ENCODE peak calls at places on chromosomes 5 and 9, in eight cellular contexts. H is neural crest cell, L is upper lobe of right lung, C is endothelial cell of umbilical vein, A is epithelial cell of esophagus, M is sigmoid colon, S is bronchial epithelial cell, Q is endothelial cell. U is an unnamed sample.

GRCh38 chr9:126343271-126343700 is 16.7 kb downstream of the MVB12B start:
- DNase-seq in H (no peak), L (no peak), C (no peak), A (no peak), M (no peak), S (no peak), Q (no peak), U (no peak)

GRCh38 chr9:38423939-38424843 is at the start of gene IGFBPL1:
- DNase-seq in H (peak), L (peak), C (peak), A (peak), M (no peak), S (no peak), Q (peak), U (no peak)

GRCh38 chr5:173472164-173472563 is 143.9 kb upstream of the STC2 start:
- DNase-seq in H (no peak), L (no peak), C (peak), A (peak), M (peak), S (peak), Q (no peak), U (peak)

GRCh38 chr9:109409998-109410397 is 88.1 kb downstream of the PTPN3 start:
- DNase-seq in H (no peak), L (no peak), C (no peak), A (no peak), M (no peak), S (no peak), Q (peak), U (no peak)

GRCh38 chr5:14039576-14039975 is 95.1 kb upstream of the DNAH5 start:
- DNase-seq in H (no peak), L (no peak), C (no peak), A (peak), M (no peak), S (peak), Q (no peak), U (peak)

GRCh38 chr9:124357591-124358361 is 57.5 kb downstream of the PSMB7 start:
- DNase-seq in H (no peak), L (no peak), C (no peak), A (no peak), M (no peak), S (no peak), Q (no peak), U (no peak)

GRCh38 chr9:128558431-128559310 is 6.3 kb downstream of the SPTAN1 start:
- DNase-seq in H (peak), L (peak), C (peak), A (peak), M (peak), S (peak), Q (peak), U (peak)

GRCh38 chr9:81146684-81147337 is 542.5 kb downstream of the TLE1 start:
- DNase-seq in H (no peak), L (no peak), C (no peak), A (peak), M (no peak), S (peak), Q (no peak), U (peak)

GRCh38 chr5:172740483-172741205 is 30.4 kb downstream of the DUSP1 start:
- DNase-seq in H (no peak), L (peak), C (no peak), A (peak), M (peak), S (peak), Q (no peak), U (peak)

GRCh38 chr9:18786196-18786595 is 246.8 kb downstream of the SAXO1 start:
- DNase-seq in H (no peak), L (no peak), C (no peak), A (no peak), M (no peak), S (no peak), Q (no peak), U (no peak)

GRCh38 chr9:135888126-135888765 is 19.1 kb downstream of the CAMSAP1 start:
- DNase-seq in H (no peak), L (no peak), C (no peak), A (no peak), M (no peak), S (no peak), Q (no peak), U (no peak)

GRCh38 chr5:105506692-105507277 is 1944.2 kb upstream of the NUDT12 start:
- DNase-seq in H (no peak), L (no peak), C (peak), A (peak), M (no peak), S (peak), Q (peak), U (peak)

GRCh38 chr5:106292654-106293053 is 1378.1 kb downstream of the EFNA5 start:
- DNase-seq in H (no peak), L (no peak), C (no peak), A (peak), M (no peak), S (peak), Q (no peak), U (no peak)

GRCh38 chr9:30120654-30121053 is 2263.8 kb upstream of the ACO1 start:
- DNase-seq in H (no peak), L (no peak), C (no peak), A (peak), M (no peak), S (no peak), Q (no peak), U (no peak)

GRCh38 chr9:84408416-84408815 is 67.9 kb upstream of the SLC28A3 start:
- DNase-seq in H (no peak), L (no peak), C (no peak), A (no peak), M (no peak), S (no peak), Q (no peak), U (no peak)

GRCh38 chr5:179906294-179906794 is 1.4 kb downstream of the TBC1D9B start:
- DNase-seq in H (no peak), L (no peak), C (no peak), A (no peak), M (no peak), S (no peak), Q (no peak), U (no peak)

GRCh38 chr5:64836190-64836750 is 67.5 kb downstream of the CWC27 start:
- DNase-seq in H (no peak), L (no peak), C (peak), A (no peak), M (no peak), S (no peak), Q (no peak), U (no peak)

GRCh38 chr5:133967715-133968056 is 739 bp downstream of the C5orf15 start:
- DNase-seq in H (no peak), L (no peak), C (peak), A (peak), M (no peak), S (peak), Q (peak), U (peak)

GRCh38 chr5:111834926-111835599 is 78.1 kb upstream of the NREP start:
- DNase-seq in H (no peak), L (no peak), C (peak), A (peak), M (no peak), S (peak), Q (no peak), U (peak)

GRCh38 chr9:21294325-21294724 is 10.8 kb downstream of the IFNA5 start:
- DNase-seq in H (no peak), L (no peak), C (peak), A (peak), M (no peak), S (peak), Q (no peak), U (peak)

GRCh38 chr9:124353811-124354274 is 61.4 kb downstream of the PSMB7 start:
- DNase-seq in H (no peak), L (no peak), C (no peak), A (peak), M (peak), S (peak), Q (no peak), U (no peak)

GRCh38 chr9:131262327-131263032 is 13.8 kb downstream of the FAM78A start:
- DNase-seq in H (no peak), L (no peak), C (no peak), A (no peak), M (no peak), S (no peak), Q (no peak), U (no peak)

GRCh38 chr5:111792659-111793058 is 35.7 kb upstream of the NREP start:
- DNase-seq in H (no peak), L (no peak), C (no peak), A (no peak), M (no peak), S (no peak), Q (no peak), U (no peak)

GRCh38 chr9:137297060-137297664 is 4.9 kb downstream of the NRARP start:
- DNase-seq in H (no peak), L (peak), C (no peak), A (peak), M (no peak), S (no peak), Q (no peak), U (no peak)

GRCh38 chr5:175746851-175747250 is 89.0 kb downstream of the HRH2 start:
- DNase-seq in H (no peak), L (no peak), C (no peak), A (peak), M (no peak), S (peak), Q (no peak), U (peak)

GRCh38 chr9:69657269-69657668 is 14.9 kb downstream of the APBA1 start:
- DNase-seq in H (no peak), L (no peak), C (no peak), A (peak), M (no peak), S (peak), Q (no peak), U (no peak)

GRCh38 chr9:112665347-112665746 is 52.6 kb downstream of the INIP start:
- DNase-seq in H (no peak), L (no peak), C (no peak), A (peak), M (no peak), S (peak), Q (no peak), U (peak)

GRCh38 chr5:53480474-53481353 is at the start of gene FST:
- DNase-seq in H (peak), L (peak), C (peak), A (no peak), M (no peak), S (no peak), Q (peak), U (peak)

GRCh38 chr5:149917073-149917676 is 27.4 kb downstream of the PDE6A start:
- DNase-seq in H (no peak), L (no peak), C (peak), A (no peak), M (no peak), S (peak), Q (no peak), U (peak)

GRCh38 chr9:137463931-137464290 is 4.8 kb upstream of the NSMF start:
- DNase-seq in H (no peak), L (peak), C (no peak), A (no peak), M (no peak), S (no peak), Q (no peak), U (no peak)

GRCh38 chr5:31965227-31965626 is 208.9 kb downstream of the GOLPH3 start:
- DNase-seq in H (no peak), L (no peak), C (no peak), A (no peak), M (no peak), S (no peak), Q (no peak), U (no peak)

GRCh38 chr5:98768160-98769005 is 5.1 kb upstream of the RGMB start:
- DNase-seq in H (peak), L (peak), C (peak), A (peak), M (no peak), S (peak), Q (peak), U (peak)

GRCh38 chr9:135887021-135887507 is 20.3 kb downstream of the CAMSAP1 start:
- DNase-seq in H (no peak), L (no peak), C (no peak), A (no peak), M (no peak), S (no peak), Q (no peak), U (peak)

GRCh38 chr5:150097152-150097551 is 10.8 kb upstream of the CSF1R start:
- DNase-seq in H (no peak), L (no peak), C (no peak), A (no peak), M (no peak), S (no peak), Q (no peak), U (no peak)

GRCh38 chr5:110865400-110866094 is 126.7 kb downstream of the SLC25A46 start:
- DNase-seq in H (peak), L (no peak), C (peak), A (peak), M (no peak), S (peak), Q (peak), U (peak)

GRCh38 chr5:1388383-1388967 is 43.6 kb upstream of the CLPTM1L start:
- DNase-seq in H (no peak), L (no peak), C (no peak), A (no peak), M (no peak), S (no peak), Q (no peak), U (no peak)

GRCh38 chr9:90894956-90895687 is 93.5 kb downstream of the SYK start:
- DNase-seq in H (peak), L (no peak), C (peak), A (no peak), M (no peak), S (no peak), Q (peak), U (peak)
- TF ChIP-seq CTCF in H (peak), L (peak), C (peak), A (peak), M (no peak), S (peak), Q (peak), U (peak)

GRCh38 chr9:133374612-133375115 is 1.2 kb downstream of the SURF4 start:
- DNase-seq in H (no peak), L (no peak), C (no peak), A (peak), M (no peak), S (peak), Q (no peak), U (no peak)

GRCh38 chr9:133378408-133378962 is 2.3 kb downstream of the STKLD1 start:
- DNase-seq in H (no peak), L (no peak), C (no peak), A (no peak), M (no peak), S (no peak), Q (no peak), U (no peak)

GRCh38 chr9:133377721-133378216 is 1.6 kb downstream of the STKLD1 start:
- DNase-seq in H (no peak), L (no peak), C (no peak), A (peak), M (no peak), S (no peak), Q (no peak), U (peak)

GRCh38 chr9:133375116-133375723 is 640 bp downstream of the SURF4 start:
- DNase-seq in H (no peak), L (no peak), C (peak), A (peak), M (no peak), S (peak), Q (peak), U (peak)

DNA sequence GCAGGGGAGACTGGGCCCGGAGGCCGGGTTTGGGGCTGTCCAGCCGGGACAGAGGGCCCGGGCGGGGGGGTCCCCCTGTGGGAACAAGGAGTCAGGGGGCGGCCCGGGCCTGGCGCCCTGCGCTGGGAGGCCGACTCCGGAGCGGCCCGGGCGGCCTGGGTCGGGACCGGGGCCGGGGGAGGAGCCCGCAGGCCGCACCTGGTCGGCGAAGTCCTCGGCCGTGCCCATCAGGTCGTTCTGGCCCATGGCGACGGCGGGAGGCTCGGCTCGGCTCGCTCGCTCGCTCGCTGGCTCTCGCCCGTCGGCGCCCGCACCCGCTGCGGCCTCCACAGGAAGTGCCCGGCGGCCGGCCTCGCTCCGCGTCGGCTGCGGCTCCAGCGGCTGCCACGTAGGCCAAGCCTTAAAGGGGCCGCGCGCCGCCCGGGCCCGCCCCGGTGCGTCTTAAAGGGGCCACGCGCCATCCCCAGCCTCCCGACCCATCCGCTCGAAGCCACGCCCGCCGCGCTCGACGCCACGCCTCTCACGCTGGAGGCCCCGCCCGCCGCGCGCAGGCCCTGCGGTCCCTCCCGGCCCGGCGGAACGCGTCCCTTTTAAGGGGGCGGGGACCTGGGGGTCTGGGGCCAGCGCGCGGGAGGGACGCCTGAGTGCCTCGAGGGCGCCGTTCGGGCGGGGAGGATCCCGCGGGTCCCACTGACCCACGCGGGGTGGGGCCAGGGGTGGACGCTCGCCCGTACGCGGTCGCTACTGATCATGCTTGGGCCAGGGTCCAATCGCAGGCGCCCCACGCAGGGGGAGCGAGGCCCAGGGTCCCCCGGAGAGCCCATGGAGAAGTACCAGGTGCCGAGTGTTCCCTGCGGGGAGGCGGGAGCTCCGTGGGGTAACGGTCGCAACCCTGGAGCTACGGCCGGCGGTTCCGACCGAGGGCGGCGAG is at the start of the genes STKLD1 and SURF4:
- DNase-seq in H (peak), L (peak), C (peak), A (peak), M (peak), S (peak), Q (peak), U (peak)
- TF ChIP-seq CTCF in H (no peak), L (no peak), C (no peak), A (no peak), M (no peak), S (no peak), Q (no peak), U (no peak)

GRCh38 chr5:113508756-113509155 is 4.7 kb upstream of the YTHDC2 start:
- DNase-seq in H (no peak), L (no peak), C (no peak), A (no peak), M (no peak), S (peak), Q (no peak), U (no peak)

GRCh38 chr5:113510836-113511451 is 2.5 kb upstream of the YTHDC2 start:
- DNase-seq in H (no peak), L (no peak), C (peak), A (peak), M (no peak), S (peak), Q (no peak), U (peak)

GRCh38 chr5:113514263-113514590 is 733 bp downstream of the YTHDC2 start:
- DNase-seq in H (no peak), L (no peak), C (no peak), A (no peak), M (no peak), S (no peak), Q (no peak), U (peak)

GRCh38 chr5:113512341-113512740 is 1.2 kb upstream of the YTHDC2 start:
- DNase-seq in H (no peak), L (no peak), C (no peak), A (peak), M (no peak), S (peak), Q (no peak), U (no peak)

GRCh38 chr5:113513384-113514262 is at the start of gene YTHDC2:
- DNase-seq in H (peak), L (peak), C (peak), A (peak), M (peak), S (peak), Q (peak), U (peak)
- TF ChIP-seq CTCF in H (peak), L (peak), C (peak), A (no peak), M (peak), S (no peak), Q (no peak), U (peak)

DNA sequence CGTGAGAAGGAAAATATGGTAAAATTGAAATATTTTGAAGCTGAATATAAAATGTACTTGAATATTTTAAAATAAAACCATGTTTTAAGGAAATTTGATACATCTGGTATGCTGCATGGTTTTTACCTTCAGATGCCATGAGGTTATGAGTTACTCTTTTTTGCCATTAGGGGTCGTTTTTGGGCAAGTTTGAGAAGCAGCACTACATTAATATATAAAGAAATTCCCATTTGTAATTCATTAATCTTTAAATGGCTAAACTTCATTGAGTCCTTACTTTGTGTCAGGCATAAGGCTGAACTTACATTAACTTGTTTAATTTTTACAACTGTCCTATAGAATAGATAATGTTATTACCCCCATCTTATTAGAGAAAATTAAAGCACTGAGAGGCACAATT is 152.3 kb downstream of the KDM4C start:
- DNase-seq in H (no peak), L (no peak), C (peak), A (no peak), M (no peak), S (peak), Q (no peak), U (peak)
- TF ChIP-seq CTCF in H (peak), L (peak), C (no peak), A (peak), M (no peak), S (no peak), Q (peak), U (peak)

GRCh38 chr9:98081477-98082219 is 25.1 kb downstream of the NANS start:
- DNase-seq in H (no peak), L (peak), C (peak), A (peak), M (no peak), S (peak), Q (no peak), U (peak)
- TF ChIP-seq CTCF in H (no peak), L (no peak), C (no peak), A (no peak), M (no peak), S (no peak), Q (no peak), U (no peak)

DNA sequence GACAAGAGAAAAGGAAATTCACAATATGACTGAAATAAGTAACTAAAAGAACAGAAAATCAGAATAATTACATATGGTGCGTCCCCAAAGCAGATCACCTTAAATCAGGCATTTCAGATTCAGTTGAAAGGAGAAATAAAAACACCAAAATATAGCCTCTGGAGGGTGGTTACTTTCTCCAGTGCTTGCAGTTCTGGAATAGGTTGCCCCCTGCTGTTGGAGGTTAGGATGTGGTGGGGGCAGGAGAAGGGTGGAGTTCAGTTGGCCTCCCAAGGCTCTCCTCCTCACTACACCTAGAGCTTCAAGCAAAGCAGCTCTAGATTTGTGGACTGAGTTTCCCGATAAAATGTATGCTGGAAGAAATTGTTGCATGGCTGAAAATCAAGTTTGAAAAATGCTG is 338.2 kb upstream of the TLE4 start:
- DNase-seq in H (no peak), L (no peak), C (peak), A (peak), M (no peak), S (peak), Q (peak), U (peak)
- TF ChIP-seq CTCF in H (peak), L (peak), C (peak), A (peak), M (no peak), S (peak), Q (peak), U (peak)

GRCh38 chr9:94166237-94167054 is 82.2 kb downstream of the PTPDC1 start:
- DNase-seq in H (peak), L (peak), C (peak), A (peak), M (peak), S (peak), Q (peak), U (peak)
- TF ChIP-seq CTCF in H (peak), L (peak), C (no peak), A (no peak), M (no peak), S (no peak), Q (no peak), U (no peak)

GRCh38 chr5:159286420-159287035 is 23.4 kb downstream of the UBLCP1 start:
- DNase-seq in H (no peak), L (no peak), C (peak), A (peak), M (no peak), S (peak), Q (no peak), U (peak)
- TF ChIP-seq CTCF in H (peak), L (peak), C (peak), A (peak), M (no peak), S (peak), Q (peak), U (peak)

GRCh38 chr9:6845881-6846280 is 88.1 kb downstream of the KDM4C start:
- DNase-seq in H (no peak), L (no peak), C (no peak), A (peak), M (no peak), S (no peak), Q (no peak), U (no peak)
- TF ChIP-seq CTCF in H (peak), L (no peak), C (no peak), A (peak), M (no peak), S (peak), Q (no peak), U (no peak)

GRCh38 chr5:93909356-93909755 is 168.0 kb upstream of the POU5F2 start:
- DNase-seq in H (no peak), L (no peak), C (peak), A (peak), M (no peak), S (no peak), Q (no peak), U (no peak)
- TF ChIP-seq CTCF in H (peak), L (peak), C (peak), A (peak), M (no peak), S (no peak), Q (no peak), U (no peak)

U was measured in MCF 10A.